ENCODE peak calls at places on chromosomes 1 and 21, in nine cellular contexts. O is fibroblast of villous mesenchyme, G is bronchial epithelial cell, E is endothelial cell, Z is cardiac fibroblast, C is GM12864, X is activated B cell treated with CpG ODN at 0.5 μM for 24 hours, D is fibroblast of pulmonary artery, R is AG10803. P is an unnamed sample.

GRCh38 chr1:28062806-28063205 is 25.6 kb downstream of the EYA3 start:
- DNase-seq in O (peak; percentile 30), G (peak; percentile 27), E (no peak), Z (peak; percentile 80), C (no peak), X (no peak), D (peak; percentile 69), R (no peak), P (no peak)

GRCh38 chr1:50701706-50702317 is 258.3 kb downstream of the FAF1 start:
- DNase-seq in O (no peak), G (no peak), E (no peak), Z (no peak), C (no peak), X (no peak), D (no peak), R (no peak), P (no peak)

GRCh38 chr1:198671136-198671535 is 32.3 kb downstream of the PTPRC start:
- DNase-seq in O (no peak), G (no peak), E (no peak), Z (no peak), C (no peak), X (no peak), D (no peak), R (no peak), P (no peak)

GRCh38 chr1:1331068-1331965 is at the start of gene TAS1R3:
- DNase-seq in O (no peak), G (no peak), E (no peak), Z (no peak), C (no peak), X (no peak), D (no peak), R (no peak), P (no peak)

GRCh38 chr1:92736395-92736794 is 48.5 kb downstream of the EVI5 start:
- DNase-seq in O (no peak), G (peak; percentile 15), E (no peak), Z (peak; percentile 40), C (no peak), X (no peak), D (peak; percentile 42), R (no peak), P (no peak)

GRCh38 chr1:54413295-54413694 is 7.1 kb upstream of the SSBP3 start:
- DNase-seq in O (peak; percentile 66), G (peak; percentile 46), E (no peak), Z (peak; percentile 79), C (no peak), X (no peak), D (peak; percentile 74), R (peak; percentile 72), P (no peak)

GRCh38 chr21:45128613-45129226 is 54.3 kb downstream of the ADARB1 start:
- DNase-seq in O (peak; percentile 80), G (peak; percentile 58), E (peak; percentile 70), Z (peak; percentile 80), C (no peak), X (peak; percentile 64), D (peak; percentile 79), R (peak; percentile 80), P (peak; percentile 75)

GRCh38 chr1:5976726-5977493 is 15.3 kb downstream of the NPHP4 start:
- DNase-seq in O (no peak), G (no peak), E (no peak), Z (no peak), C (no peak), X (no peak), D (no peak), R (no peak), P (no peak)

GRCh38 chr1:150273310-150273709 is 720 bp downstream of the C1orf54 start:
- DNase-seq in O (no peak), G (no peak), E (no peak), Z (peak; percentile 53), C (no peak), X (no peak), D (no peak), R (no peak), P (no peak)

GRCh38 chr1:23593556-23594148 is 34.4 kb upstream of the ID3 start:
- DNase-seq in O (peak; percentile 20), G (peak; percentile 94), E (no peak), Z (peak; percentile 41), C (no peak), X (peak; percentile 39), D (no peak), R (no peak), P (no peak)

GRCh38 chr1:224497714-224498573 is 63.3 kb upstream of the WDR26 start:
- DNase-seq in O (peak; percentile 71), G (peak; percentile 91), E (no peak), Z (peak; percentile 92), C (peak; percentile 78), X (no peak), D (peak; percentile 77), R (peak; percentile 83), P (peak; percentile 82)

GRCh38 chr1:100629391-100629790 is 90.2 kb upstream of the VCAM1 start:
- DNase-seq in O (no peak), G (no peak), E (no peak), Z (peak; percentile 79), C (no peak), X (no peak), D (peak; percentile 64), R (peak; percentile 78), P (no peak)

GRCh38 chr1:9437931-9438330 is 101.3 kb upstream of the SLC25A33 start:
- DNase-seq in O (peak; percentile 69), G (no peak), E (no peak), Z (peak; percentile 73), C (no peak), X (no peak), D (peak; percentile 54), R (peak; percentile 70), P (no peak)

GRCh38 chr1:55707196-55707595 is 492.0 kb upstream of the USP24 start:
- DNase-seq in O (no peak), G (no peak), E (no peak), Z (no peak), C (no peak), X (no peak), D (no peak), R (no peak), P (no peak)

GRCh38 chr21:39087976-39088370 is 95.3 kb downstream of the PSMG1 start:
- DNase-seq in O (no peak), G (no peak), E (no peak), Z (no peak), C (no peak), X (no peak), D (no peak), R (no peak), P (no peak)

GRCh38 chr21:39084979-39085729 is 98.1 kb downstream of the PSMG1 start:
- DNase-seq in O (no peak), G (peak; percentile 32), E (no peak), Z (no peak), C (no peak), X (no peak), D (no peak), R (no peak), P (no peak)

GRCh38 chr21:39087238-39087975 is 95.8 kb downstream of the PSMG1 start:
- DNase-seq in O (no peak), G (no peak), E (no peak), Z (no peak), C (no peak), X (no peak), D (no peak), R (no peak), P (no peak)

GRCh38 chr21:39085843-39086415 is 97.3 kb downstream of the PSMG1 start:
- DNase-seq in O (no peak), G (no peak), E (no peak), Z (no peak), C (no peak), X (no peak), D (no peak), R (no peak), P (no peak)

GRCh38 chr21:39086547-39086946 is 96.7 kb downstream of the PSMG1 start:
- DNase-seq in O (no peak), G (no peak), E (no peak), Z (no peak), C (no peak), X (no peak), D (no peak), R (no peak), P (no peak)
- TF ChIP-seq CTCF in O (peak; percentile 6), G (no peak), E (no peak), Z (no peak), C (no peak), X (no peak), D (peak; percentile 13), R (peak; percentile 10), P (no peak)

DNA sequence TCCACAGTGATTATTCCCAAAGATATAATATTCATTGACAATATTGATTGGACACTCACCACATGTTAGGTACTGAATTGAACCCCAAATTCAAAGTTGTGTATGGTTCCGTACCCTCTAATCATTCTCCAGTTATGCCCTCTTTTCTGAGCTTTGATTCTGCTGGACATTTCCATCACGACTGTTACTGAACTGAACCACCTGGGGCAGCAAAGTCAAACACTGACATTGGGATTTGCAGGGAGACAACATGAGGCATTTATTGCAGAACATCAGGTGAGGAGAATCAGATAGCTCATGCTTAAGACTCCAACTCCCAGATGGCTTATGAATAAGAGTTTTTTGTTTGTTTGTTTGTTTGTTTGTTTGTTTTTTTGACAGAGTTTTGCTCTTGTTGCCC is 420.9 kb downstream of the DISC1 start:
- DNase-seq in O (no peak), G (peak; percentile 10), E (no peak), Z (no peak), C (no peak), X (no peak), D (no peak), R (no peak), P (no peak)
- TF ChIP-seq CTCF in O (peak; percentile 28), G (peak; percentile 34), E (no peak), Z (peak; percentile 6), C (peak; percentile 4), X (no peak), D (peak; percentile 12), R (peak; percentile 26), P (no peak)

GRCh38 chr1:26469558-26469957 is 2.7 kb upstream of the HMGN2 start:
- DNase-seq in O (no peak), G (no peak), E (no peak), Z (no peak), C (no peak), X (no peak), D (no peak), R (no peak), P (no peak)
- TF ChIP-seq CTCF in O (no peak), G (no peak), E (no peak), Z (no peak), C (no peak), X (no peak), D (no peak), R (no peak), P (no peak)

DNA sequence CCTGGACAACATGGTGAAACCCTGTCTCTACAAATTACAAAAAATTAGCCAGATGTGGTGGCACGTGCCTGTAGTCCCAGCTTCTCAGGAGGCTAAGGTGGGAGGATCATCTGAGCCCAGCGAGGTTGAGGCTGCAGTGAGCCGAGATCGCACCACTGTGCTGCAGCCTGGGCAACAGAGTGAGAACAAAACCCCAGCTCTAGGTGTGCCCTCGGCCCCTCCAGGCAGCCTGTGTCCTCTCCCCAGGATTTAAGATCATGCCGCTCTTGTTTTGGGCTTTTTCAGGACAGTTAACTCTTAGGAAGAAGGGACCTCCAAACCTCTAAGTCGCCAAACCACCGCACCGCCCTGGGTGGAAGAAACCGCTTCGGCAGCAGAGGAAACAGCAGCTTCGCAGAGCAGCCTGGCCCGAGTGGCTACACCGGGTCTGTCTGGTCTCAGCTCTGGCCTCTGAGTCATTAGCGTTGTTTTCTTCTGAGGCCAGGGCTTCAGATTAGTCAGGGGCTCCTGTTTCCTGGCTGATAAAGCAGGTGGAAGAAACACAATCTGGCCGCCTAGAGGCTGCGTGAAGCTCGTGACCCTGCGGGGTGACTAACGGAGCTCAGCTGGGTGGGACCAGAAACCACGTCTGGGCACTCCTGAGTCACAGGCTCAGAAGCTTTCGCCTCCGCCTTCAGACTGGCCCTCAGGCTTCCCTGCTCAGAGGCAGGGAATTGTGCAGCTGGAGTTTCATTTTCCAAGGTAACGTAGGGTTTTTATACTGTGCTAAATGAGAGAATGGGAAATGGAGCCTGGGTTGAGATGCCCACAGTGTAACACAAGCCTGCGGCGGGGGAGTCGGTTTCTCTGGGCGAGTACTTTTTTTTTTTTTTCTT is 44.7 kb downstream of the CHAF1B start:
- DNase-seq in O (peak; percentile 99), G (peak; percentile 100), E (peak; percentile 84), Z (peak; percentile 100), C (peak; percentile 49), X (peak; percentile 48), D (peak; percentile 99), R (peak; percentile 95), P (peak; percentile 86)
- TF ChIP-seq CTCF in O (peak; percentile 13), G (peak; percentile 28), E (peak; percentile 16), Z (no peak), C (peak; percentile 42), X (no peak), D (peak; percentile 3), R (peak; percentile 33), P (no peak)

P was measured in GM13976.